ENCODE peak calls at places on chromosome X, in seven cellular contexts. E, A, K, M, S, B and D are unnamed samples.
A peak's percentile ranks its signal among the peaks of the same experiment; 100 is the strongest.

GRCh38 chrX:3449287-3449686 is 102.8 kb upstream of the MXRA5 start:
- DNase-seq in E (no peak), A (no peak), K (no peak), M (no peak), S (no peak), B (no peak), D (no peak)

GRCh38 chrX:19673334-19674040 is 158.2 kb upstream of the MAP3K15 start:
- DNase-seq in E (peak; percentile 54), A (peak; percentile 89), K (peak; percentile 60), M (no peak), S (no peak), B (peak; percentile 67), D (peak; percentile 65)

GRCh38 chrX:20354505-20354904 is 87.8 kb upstream of the RPS6KA3 start:
- DNase-seq in E (no peak), A (no peak), K (no peak), M (no peak), S (no peak), B (no peak), D (no peak)

GRCh38 chrX:107716816-107717700 is 58.5 kb downstream of the TSC22D3 start:
- DNase-seq in E (peak; percentile 85), A (peak; percentile 81), K (peak; percentile 89), M (peak; percentile 69), S (peak; percentile 90), B (peak; percentile 90), D (peak; percentile 96)

GRCh38 chrX:19065535-19065934 is 56.7 kb downstream of the ADGRG2 start:
- DNase-seq in E (no peak), A (no peak), K (no peak), M (no peak), S (no peak), B (no peak), D (no peak)

GRCh38 chrX:115341421-115341820 is 51.9 kb downstream of the LUZP4 start:
- DNase-seq in E (no peak), A (no peak), K (no peak), M (no peak), S (no peak), B (no peak), D (no peak)

GRCh38 chrX:5068550-5068949 is 1160.1 kb downstream of the NLGN4X start:
- DNase-seq in E (no peak), A (no peak), K (no peak), M (no peak), S (no peak), B (no peak), D (no peak)

GRCh38 chrX:22278375-22278774 is 5.7 kb downstream of the CBLL2 start:
- DNase-seq in E (no peak), A (no peak), K (no peak), M (no peak), S (no peak), B (no peak), D (no peak)

GRCh38 chrX:38102875-38103274 is 96.5 kb downstream of the SYTL5 start:
- DNase-seq in E (no peak), A (no peak), K (no peak), M (no peak), S (no peak), B (no peak), D (no peak)

GRCh38 chrX:42948723-42949122 is 170.8 kb upstream of the PPP1R2C start:
- DNase-seq in E (no peak), A (no peak), K (no peak), M (no peak), S (no peak), B (no peak), D (no peak)

GRCh38 chrX:123807825-123808416 is 51.9 kb upstream of the XIAP start:
- DNase-seq in E (no peak), A (no peak), K (no peak), M (no peak), S (peak; percentile 69), B (no peak), D (no peak)

GRCh38 chrX:106716463-106716862 is 10.0 kb upstream of the RNF128 start:
- DNase-seq in E (no peak), A (no peak), K (no peak), M (no peak), S (no peak), B (no peak), D (no peak)

GRCh38 chrX:2696698-2697215 is 5.7 kb downstream of the CD99 start:
- DNase-seq in E (no peak), A (peak; percentile 81), K (no peak), M (no peak), S (peak; percentile 52), B (no peak), D (no peak)

GRCh38 chrX:24890677-24891076 is 125.1 kb downstream of the ARX start:
- DNase-seq in E (no peak), A (no peak), K (peak; percentile 53), M (no peak), S (peak; percentile 25), B (no peak), D (no peak)

GRCh38 chrX:103919336-103919682 is 43.1 kb upstream of the TMSB15B start:
- DNase-seq in E (no peak), A (peak; percentile 38), K (peak; percentile 34), M (no peak), S (peak; percentile 26), B (no peak), D (no peak)

GRCh38 chrX:66045894-66046293 is 6.0 kb upstream of the VSIG4 start:
- DNase-seq in E (no peak), A (no peak), K (no peak), M (no peak), S (no peak), B (no peak), D (no peak)

GRCh38 chrX:66050140-66050569 is 10.3 kb upstream of the VSIG4 start:
- DNase-seq in E (no peak), A (no peak), K (no peak), M (no peak), S (no peak), B (peak; percentile 24), D (peak; percentile 22)

GRCh38 chrX:66049056-66049455 is 9.2 kb upstream of the VSIG4 start:
- DNase-seq in E (no peak), A (no peak), K (no peak), M (no peak), S (no peak), B (no peak), D (no peak)

GRCh38 chrX:66043584-66043983 is 3.7 kb upstream of the VSIG4 start:
- DNase-seq in E (no peak), A (no peak), K (no peak), M (no peak), S (peak; percentile 21), B (no peak), D (no peak)

DNA sequence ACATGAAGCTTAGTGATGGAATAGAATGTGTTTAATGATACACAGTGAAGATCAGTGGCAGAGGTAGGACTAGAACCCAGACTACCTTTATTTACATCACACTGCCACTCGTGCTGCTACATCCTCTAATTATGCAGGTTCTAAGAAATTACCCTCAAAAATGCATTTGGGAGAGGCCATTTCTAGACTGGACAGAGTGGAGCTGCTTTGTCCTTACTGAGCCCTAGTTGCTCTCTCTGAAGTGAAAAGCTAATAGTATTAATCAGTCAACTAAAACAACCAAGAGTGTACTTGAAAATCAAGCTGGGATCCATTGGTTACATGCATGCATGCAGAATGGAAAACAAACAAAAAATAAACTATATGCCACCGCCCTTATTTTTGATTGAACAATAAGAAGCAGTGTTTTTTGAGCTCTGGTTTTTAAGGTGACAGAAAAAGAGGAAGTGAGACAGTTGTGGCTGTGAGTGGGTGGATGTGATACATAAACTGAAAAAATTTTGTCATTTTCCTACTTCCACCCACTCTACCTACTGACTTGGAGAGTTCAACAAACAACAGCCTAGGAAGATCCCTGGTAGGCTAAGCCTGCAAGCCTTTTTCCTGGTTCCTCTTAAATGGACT is 6.8 kb upstream of the VSIG4 start:
- DNase-seq in E (no peak), A (no peak), K (no peak), M (no peak), S (no peak), B (no peak), D (no peak)
- H3K27ac ChIP-seq in E (no peak overlapping the region), A (no peak overlapping the region), K (no peak overlapping the region), M (no peak overlapping the region), S (peak overlapping the region; percentile 49), B (peak overlapping the region; percentile 69), D (no peak overlapping the region)

DNA sequence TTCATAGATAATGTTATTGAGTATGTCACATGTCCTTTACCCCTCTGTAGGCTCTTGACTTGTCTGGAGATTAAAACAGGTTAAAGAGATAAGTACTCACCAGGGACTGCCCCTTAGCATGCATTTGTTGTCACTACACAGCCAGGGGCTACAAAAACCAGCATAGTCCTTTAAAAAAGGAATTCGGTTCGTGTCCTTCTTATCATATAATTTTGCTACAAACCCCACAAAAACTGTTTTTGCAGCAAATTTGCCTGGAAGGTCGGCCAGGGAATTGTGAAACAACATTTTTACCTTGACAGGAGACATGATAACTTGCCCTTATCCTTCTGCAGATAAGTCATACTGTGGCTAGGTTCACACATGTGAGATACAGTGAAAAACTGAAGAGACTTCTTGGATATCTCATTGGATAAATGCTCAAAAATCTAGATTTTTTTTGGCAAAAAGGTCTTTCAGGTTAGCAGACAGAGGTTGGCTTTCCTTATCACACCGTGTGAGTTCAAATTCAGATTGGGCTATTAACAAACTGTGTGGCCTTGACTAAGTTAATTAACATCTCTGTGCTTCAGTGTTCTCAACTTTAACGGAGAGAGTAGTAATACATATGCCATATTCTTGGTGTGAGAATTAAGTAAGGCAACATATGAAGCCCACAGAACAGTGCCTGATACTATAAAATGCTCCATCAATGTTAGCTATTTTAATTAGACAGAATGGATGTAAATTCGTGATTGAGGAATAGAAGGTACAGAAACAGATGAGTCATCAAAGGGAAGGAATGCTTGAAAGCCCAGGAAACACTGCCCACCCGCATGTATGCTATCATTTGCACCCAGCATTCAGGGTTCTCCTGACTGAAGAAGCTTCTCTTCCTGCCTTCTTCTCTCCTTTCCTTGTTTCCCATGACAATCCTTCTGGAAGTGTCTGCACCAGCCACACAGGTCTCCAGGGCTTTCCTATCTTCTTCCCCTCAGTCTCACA is 30.0 kb downstream of the FAM9C start:
- DNase-seq in E (no peak), A (peak; percentile 47), K (no peak), M (no peak), S (no peak), B (no peak), D (no peak)
- H3K4me1 ChIP-seq in E (no peaks in the 10 kb centered on the region), A (peaks cover 34% of the 10 kb centered on the region), K (peaks cover 21% of the 10 kb centered on the region), M (peaks cover 5% of the 10 kb centered on the region), S (peaks cover 5% of the 10 kb centered on the region), B (no peaks in the 10 kb centered on the region), D (no peaks in the 10 kb centered on the region)

GRCh38 chrX:49183701-49184281 is 2.4 kb downstream of the PRICKLE3 start:
- DNase-seq in E (no peak), A (no peak), K (no peak), M (no peak), S (no peak), B (no peak), D (no peak)
- H3K27ac ChIP-seq in E (no peak overlapping the region), A (no peak overlapping the region), K (no peak overlapping the region), M (no peak overlapping the region), S (peak overlapping the region; percentile 88), B (no peak overlapping the region), D (peak overlapping the region; percentile 90)

GRCh38 chrX:153571159-153571908 is 27.6 kb downstream of the CCNQ start:
- DNase-seq in E (no peak), A (no peak), K (no peak), M (no peak), S (no peak), B (no peak), D (no peak)

GRCh38 chrX:153573999-153574398 is 24.9 kb downstream of the CCNQ start:
- DNase-seq in E (no peak), A (no peak), K (no peak), M (no peak), S (no peak), B (no peak), D (no peak)

GRCh38 chrX:153576239-153576870 is 22.6 kb downstream of the CCNQ start:
- DNase-seq in E (no peak), A (no peak), K (no peak), M (no peak), S (no peak), B (no peak), D (no peak)

GRCh38 chrX:153569475-153569874 is 29.5 kb downstream of the CCNQ start:
- DNase-seq in E (no peak), A (no peak), K (no peak), M (no peak), S (no peak), B (no peak), D (no peak)

GRCh38 chrX:153572601-153573000 is 26.3 kb downstream of the CCNQ start:
- DNase-seq in E (no peak), A (no peak), K (no peak), M (no peak), S (no peak), B (no peak), D (no peak)
- H3K4me1 ChIP-seq in E (no peaks in the 10 kb centered on the region), A (no peaks in the 10 kb centered on the region), K (no peaks in the 10 kb centered on the region), M (no peaks in the 10 kb centered on the region), S (no peaks in the 10 kb centered on the region), B (no peaks in the 10 kb centered on the region), D (no peaks in the 10 kb centered on the region)